ENCODE peak calls at places on chromosomes 7 and 10, in four cellular contexts. One of them, this sample, is unnamed.

GRCh38 chr7:28550580-28551205 is 138.4 kb downstream of the CREB5 start:
- DNase-seq in heart left ventricle: no peak
- DNase-seq in psoas muscle: no peak
- DNase-seq in A673: no peak
- DNase-seq in this sample: no peak

GRCh38 chr10:56035489-56035888 is 325.6 kb downstream of the ZWINT start:
- DNase-seq in heart left ventricle: no peak
- DNase-seq in psoas muscle: no peak
- DNase-seq in A673: no peak
- DNase-seq in this sample: no peak

GRCh38 chr7:108211382-108212201 is 81.4 kb upstream of the LAMB4 start:
- DNase-seq in psoas muscle: no peak
- DNase-seq in A673: peak; percentile 59
- DNase-seq in heart left ventricle: no peak
- DNase-seq in this sample: peak; percentile 35

GRCh38 chr10:15585303-15585715 is 134.4 kb downstream of the ITGA8 start:
- DNase-seq in psoas muscle: peak; percentile 58
- DNase-seq in A673: peak; percentile 87
- DNase-seq in heart left ventricle: peak; percentile 41
- DNase-seq in this sample: peak; percentile 51

GRCh38 chr7:151313857-151314256 is 27.8 kb upstream of the NUB1 start:
- DNase-seq in heart left ventricle: peak; percentile 69
- DNase-seq in psoas muscle: peak; percentile 81
- DNase-seq in A673: peak; percentile 19
- DNase-seq in this sample: peak; percentile 14

GRCh38 chr7:33886100-33886623 is 19.2 kb upstream of the BMPER start:
- DNase-seq in psoas muscle: no peak
- DNase-seq in heart left ventricle: no peak
- DNase-seq in A673: peak; percentile 66
- DNase-seq in this sample: peak; percentile 31

GRCh38 chr7:79598351-79598750 is 144.9 kb upstream of the MAGI2 start:
- DNase-seq in A673: no peak
- DNase-seq in heart left ventricle: no peak
- DNase-seq in psoas muscle: no peak
- DNase-seq in this sample: no peak

GRCh38 chr10:86673827-86674581 is 5.7 kb downstream of the LDB3 start:
- DNase-seq in heart left ventricle: peak; percentile 74
- DNase-seq in psoas muscle: peak; percentile 89
- DNase-seq in A673: peak; percentile 24
- DNase-seq in this sample: no peak

GRCh38 chr7:34096777-34097176 is 191.4 kb downstream of the BMPER start:
- DNase-seq in heart left ventricle: no peak
- DNase-seq in A673: no peak
- DNase-seq in psoas muscle: no peak
- DNase-seq in this sample: no peak

GRCh38 chr7:54179321-54180029 is 362.7 kb upstream of the VSTM2A start:
- DNase-seq in psoas muscle: no peak
- DNase-seq in A673: no peak
- DNase-seq in heart left ventricle: no peak
- DNase-seq in this sample: no peak

GRCh38 chr10:79947083-79947415 is 1.9 kb downstream of the SFTPD start:
- DNase-seq in A673: no peak
- DNase-seq in heart left ventricle: no peak
- DNase-seq in psoas muscle: no peak
- DNase-seq in this sample: no peak

GRCh38 chr7:10082896-10083295 is 890.8 kb upstream of the PHF14 start:
- DNase-seq in A673: no peak
- DNase-seq in heart left ventricle: no peak
- DNase-seq in psoas muscle: no peak
- DNase-seq in this sample: no peak

GRCh38 chr10:126160971-126161630 is 227.2 kb downstream of the ADAM12 start:
- DNase-seq in heart left ventricle: no peak
- DNase-seq in A673: no peak
- DNase-seq in psoas muscle: no peak
- DNase-seq in this sample: no peak
- TF ChIP-seq CTCF in heart left ventricle: no peak
- TF ChIP-seq CTCF in A673: peak; percentile 43
- TF ChIP-seq CTCF in psoas muscle: no peak
- TF ChIP-seq CTCF in this sample: peak; percentile 75

DNA sequence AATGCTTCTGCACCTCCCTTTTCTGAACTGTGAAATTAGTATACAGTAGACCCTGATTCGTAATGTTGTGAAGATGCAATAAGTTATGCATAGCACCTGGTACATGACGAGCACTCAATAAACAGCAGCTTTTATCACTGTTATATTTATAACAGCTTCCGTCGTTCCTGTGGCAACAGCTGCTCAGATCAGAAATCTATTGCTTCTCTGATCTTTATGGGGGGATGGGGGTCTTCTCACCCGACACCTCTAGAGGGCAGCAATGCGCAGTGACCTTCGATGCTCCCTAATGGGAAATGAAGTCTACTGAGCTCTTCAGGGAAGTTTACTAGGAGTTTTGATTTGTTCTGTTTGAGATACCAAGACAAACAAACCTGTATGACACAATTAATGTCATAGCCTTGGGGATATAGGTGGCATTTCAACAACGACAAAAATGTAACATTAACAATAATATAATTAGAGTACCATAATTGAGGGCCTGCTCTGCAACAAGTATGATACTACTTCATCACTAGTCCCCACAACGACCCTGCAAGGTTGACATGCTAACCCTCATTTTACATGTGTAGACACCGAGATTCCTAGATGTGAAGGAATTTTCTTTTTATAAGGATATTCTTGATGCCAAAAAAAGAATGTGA is 289.6 kb downstream of the SFMBT2 start:
- DNase-seq in heart left ventricle: peak; percentile 45
- DNase-seq in A673: peak; percentile 73
- DNase-seq in psoas muscle: no peak
- DNase-seq in this sample: no peak
- TF ChIP-seq CTCF in heart left ventricle: peak; percentile 48
- TF ChIP-seq CTCF in A673: peak; percentile 81
- TF ChIP-seq CTCF in psoas muscle: peak; percentile 32
- TF ChIP-seq CTCF in this sample: peak; percentile 35

GRCh38 chr10:126969310-126969709 is 64.1 kb downstream of the DOCK1 start:
- DNase-seq in heart left ventricle: no peak
- DNase-seq in A673: peak; percentile 30
- DNase-seq in psoas muscle: no peak
- DNase-seq in this sample: no peak
- TF ChIP-seq CTCF in heart left ventricle: no peak
- TF ChIP-seq CTCF in A673: peak; percentile 46
- TF ChIP-seq CTCF in psoas muscle: no peak
- TF ChIP-seq CTCF in this sample: peak; percentile 47

DNA sequence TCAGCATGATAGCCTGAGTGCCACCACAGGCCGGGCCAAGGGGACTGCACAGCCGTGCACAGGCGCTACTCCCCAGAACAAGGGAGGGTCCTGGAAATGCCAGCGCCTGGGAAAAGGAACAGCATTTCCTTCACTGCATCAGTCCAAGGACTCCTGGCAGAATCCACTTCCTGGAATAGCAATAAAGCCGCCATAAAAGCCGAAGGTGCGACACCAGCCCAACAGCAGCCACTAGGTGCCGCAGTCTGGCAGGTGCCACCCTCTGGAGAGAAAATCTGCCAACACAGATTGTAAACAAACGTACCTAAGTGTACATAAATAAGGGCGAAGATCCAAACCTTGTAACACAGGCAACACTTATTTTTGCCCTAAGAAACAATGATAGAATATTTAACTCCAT is 22.3 kb downstream of the VOPP1 start:
- DNase-seq in A673: no peak
- DNase-seq in heart left ventricle: no peak
- DNase-seq in psoas muscle: no peak
- DNase-seq in this sample: no peak
- TF ChIP-seq CTCF in A673: no peak
- TF ChIP-seq CTCF in heart left ventricle: peak; percentile 22
- TF ChIP-seq CTCF in psoas muscle: peak; percentile 76
- TF ChIP-seq CTCF in this sample: peak; percentile 18

GRCh38 chr7:75963383-75963995 is 30.9 kb downstream of the TMEM120A start:
- DNase-seq in psoas muscle: no peak
- DNase-seq in A673: no peak
- DNase-seq in heart left ventricle: peak; percentile 76
- DNase-seq in this sample: no peak

GRCh38 chr7:75958802-75959543 is 35.4 kb downstream of the TMEM120A start:
- DNase-seq in heart left ventricle: peak; percentile 11
- DNase-seq in A673: no peak
- DNase-seq in psoas muscle: no peak
- DNase-seq in this sample: peak; percentile 22

GRCh38 chr7:75962607-75963382 is 31.6 kb downstream of the TMEM120A start:
- DNase-seq in psoas muscle: no peak
- DNase-seq in A673: no peak
- DNase-seq in heart left ventricle: peak; percentile 65
- DNase-seq in this sample: peak; percentile 67

GRCh38 chr7:75960372-75960771 is 34.0 kb downstream of the TMEM120A start:
- DNase-seq in A673: no peak
- DNase-seq in psoas muscle: no peak
- DNase-seq in heart left ventricle: peak; percentile 1
- DNase-seq in this sample: no peak

DNA sequence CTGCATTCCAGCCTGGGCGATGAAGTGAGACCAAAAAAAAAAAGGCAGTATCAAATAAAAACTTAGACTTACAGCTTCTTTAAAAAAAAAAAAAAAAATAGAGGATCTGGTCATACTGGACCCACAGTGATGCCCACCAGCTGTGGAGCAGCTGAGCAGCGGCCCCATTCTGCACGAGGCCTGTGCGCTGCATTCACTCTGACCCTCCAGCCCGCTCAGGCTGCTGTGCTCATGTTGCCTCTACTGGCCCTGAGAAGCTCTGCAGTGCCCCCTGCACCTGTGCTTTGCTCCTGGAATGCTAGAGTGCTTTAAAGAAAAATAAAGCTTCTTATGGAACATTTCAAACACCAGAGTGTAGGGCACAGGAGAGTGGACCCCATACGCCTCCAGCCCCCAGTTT is 33.2 kb downstream of the TMEM120A start:
- DNase-seq in psoas muscle: no peak
- DNase-seq in A673: no peak
- DNase-seq in heart left ventricle: peak; percentile 26
- DNase-seq in this sample: no peak
- TF ChIP-seq CTCF in psoas muscle: peak; percentile 10
- TF ChIP-seq CTCF in A673: no peak
- TF ChIP-seq CTCF in heart left ventricle: no peak
- TF ChIP-seq CTCF in this sample: no peak

GRCh38 chr10:93745411-93746065 is 12.2 kb upstream of the LGI1 start:
- DNase-seq in A673: peak; percentile 37
- DNase-seq in psoas muscle: no peak
- DNase-seq in heart left ventricle: peak; percentile 24
- DNase-seq in this sample: peak; percentile 30
- TF ChIP-seq CTCF in A673: peak; percentile 62
- TF ChIP-seq CTCF in psoas muscle: peak; percentile 43
- TF ChIP-seq CTCF in heart left ventricle: no peak
- TF ChIP-seq CTCF in this sample: peak; percentile 81

DNA sequence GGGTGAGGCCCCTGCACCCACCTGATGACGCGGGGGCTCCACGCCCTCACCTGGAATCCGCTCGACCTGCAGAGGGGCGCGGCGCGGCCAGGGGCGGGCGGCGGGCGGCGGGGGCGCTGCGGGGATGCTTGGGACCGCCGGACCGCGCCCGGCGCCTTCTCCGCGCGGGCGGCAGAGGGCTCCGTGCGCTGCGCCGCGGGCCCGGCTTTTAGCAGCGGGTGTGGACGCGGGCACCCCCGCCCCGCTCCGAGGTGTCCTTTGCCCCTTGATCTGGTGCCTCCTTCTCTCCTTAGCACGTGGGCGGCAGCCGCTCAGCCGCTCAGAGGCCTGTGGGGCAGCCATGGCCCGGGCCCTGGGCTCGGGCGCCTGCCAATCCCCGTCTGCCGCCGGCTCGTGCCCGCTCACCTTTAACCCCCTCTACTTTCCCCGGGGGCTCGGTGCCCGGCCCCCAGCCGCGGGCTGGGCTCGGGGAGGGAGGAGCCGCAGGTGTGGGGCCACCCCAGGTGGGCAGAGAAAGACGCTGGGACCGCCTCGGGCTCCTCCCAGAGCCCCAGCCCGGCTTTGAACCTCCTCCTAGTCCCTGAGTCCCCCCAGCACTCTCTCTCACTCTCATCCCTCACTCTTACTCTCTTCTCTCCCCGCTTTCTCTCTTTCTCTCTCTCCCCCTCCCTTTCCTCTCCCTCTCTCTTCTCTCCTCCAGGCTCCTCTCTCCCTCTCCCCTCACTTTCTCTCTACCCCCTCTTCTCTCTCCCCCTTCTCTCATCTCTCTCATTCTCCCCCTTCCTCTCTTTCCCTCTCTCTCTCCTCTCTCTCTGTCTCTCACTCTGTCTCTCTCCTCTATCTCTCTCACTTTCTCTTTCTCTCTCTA is 19.7 kb upstream of the VPS37D start:
- DNase-seq in A673: no peak
- DNase-seq in heart left ventricle: no peak
- DNase-seq in psoas muscle: no peak
- DNase-seq in this sample: no peak
- TF ChIP-seq CTCF in A673: peak; percentile 16
- TF ChIP-seq CTCF in heart left ventricle: no peak
- TF ChIP-seq CTCF in psoas muscle: peak; percentile 12
- TF ChIP-seq CTCF in this sample: no peak

DNA sequence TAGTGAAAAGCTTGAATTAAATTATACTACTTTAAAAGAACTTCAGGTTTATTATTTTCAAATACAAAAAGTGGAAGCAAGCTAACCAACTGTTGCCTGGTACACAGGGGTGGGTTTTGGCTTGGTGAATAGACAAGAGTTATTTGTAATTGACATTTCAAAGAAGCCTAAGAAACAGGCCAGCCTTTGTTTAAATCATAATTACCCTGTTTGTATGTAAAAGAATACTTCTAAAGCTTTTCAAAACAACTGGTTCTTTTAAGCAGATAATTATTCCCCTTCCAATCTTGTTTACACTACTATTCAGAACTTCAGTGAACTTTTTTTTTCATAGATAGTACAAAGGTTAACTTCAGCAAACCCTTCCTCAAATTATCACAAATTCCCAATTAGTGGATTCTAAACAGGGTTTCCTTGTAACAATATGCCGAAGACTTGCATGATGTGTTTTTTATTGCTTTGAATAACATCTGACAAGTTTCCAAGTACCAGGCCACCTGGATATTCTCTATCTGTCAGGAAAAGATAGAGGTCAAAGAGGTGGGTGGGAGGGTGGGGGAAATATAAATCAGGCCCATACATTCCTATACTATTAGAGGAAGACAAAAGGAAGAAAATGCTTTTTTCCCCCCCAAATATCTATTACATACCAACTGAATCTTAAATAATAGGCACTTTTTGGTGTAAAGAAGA is 20.4 kb downstream of the SSMEM1 start:
- DNase-seq in A673: no peak
- DNase-seq in heart left ventricle: no peak
- DNase-seq in psoas muscle: no peak
- DNase-seq in this sample: no peak
- TF ChIP-seq CTCF in A673: no peak
- TF ChIP-seq CTCF in heart left ventricle: no peak
- TF ChIP-seq CTCF in psoas muscle: no peak
- TF ChIP-seq CTCF in this sample: no peak